ENCODE peak calls at places on chromosomes 7 and 10, in eight cellular contexts. H, T, N, M, F, W, J and X are unnamed samples.

GRCh38 chr7:107313355-107313754 is 144.6 kb downstream of the HBP1 start:
- DNase-seq in H (no peak), T (no peak), N (no peak), M (no peak), F (no peak), W (no peak), J (no peak), X (no peak)

GRCh38 chr10:26093229-26093628 is 123.3 kb upstream of the GAD2 start:
- DNase-seq in H (no peak), T (no peak), N (no peak), M (no peak), F (no peak), W (no peak), J (no peak), X (no peak)

GRCh38 chr10:99234739-99235468 is 748 bp downstream of the HPSE2 start:
- DNase-seq in H (no peak), T (no peak), N (no peak), M (no peak), F (no peak), W (no peak), J (no peak), X (peak)

GRCh38 chr7:130493275-130493868 is 1.5 kb downstream of the MEST start:
- DNase-seq in H (no peak), T (peak), N (no peak), M (no peak), F (no peak), W (no peak), J (no peak), X (no peak)

GRCh38 chr10:6017781-6018354 is 40.5 kb upstream of the IL15RA start:
- DNase-seq in H (no peak), T (no peak), N (no peak), M (no peak), F (no peak), W (no peak), J (no peak), X (no peak)

GRCh38 chr7:74619235-74619860 is 38.2 kb upstream of the GTF2I start:
- DNase-seq in H (no peak), T (no peak), N (no peak), M (no peak), F (no peak), W (no peak), J (no peak), X (no peak)

GRCh38 chr10:93745411-93746065 is 12.2 kb upstream of the LGI1 start:
- DNase-seq in H (peak), T (no peak), N (no peak), M (no peak), F (peak), W (peak), J (peak), X (peak)

GRCh38 chr10:77616766-77617165 is 20.8 kb downstream of the KCNMA1 start:
- DNase-seq in H (no peak), T (no peak), N (no peak), M (no peak), F (no peak), W (no peak), J (no peak), X (no peak)

GRCh38 chr7:105678811-105679495 is 97.7 kb upstream of the EFCAB10 start:
- DNase-seq in H (no peak), T (no peak), N (no peak), M (no peak), F (peak), W (no peak), J (no peak), X (peak)

GRCh38 chr7:40918701-40919271 is 784.0 kb downstream of the SUGCT start:
- DNase-seq in H (peak), T (no peak), N (no peak), M (no peak), F (no peak), W (no peak), J (no peak), X (no peak)

GRCh38 chr7:116212859-116213258 is 2.5 kb downstream of the TES start:
- DNase-seq in H (no peak), T (no peak), N (no peak), M (no peak), F (no peak), W (no peak), J (no peak), X (no peak)

GRCh38 chr10:5546891-5547683 is 22.3 kb downstream of the CALML3 start:
- DNase-seq in H (peak), T (no peak), N (no peak), M (peak), F (no peak), W (no peak), J (peak), X (no peak)

GRCh38 chr10:48577158-48577557 is 27.7 kb downstream of the ARHGAP22 start:
- DNase-seq in H (no peak), T (no peak), N (no peak), M (no peak), F (no peak), W (no peak), J (no peak), X (peak)

GRCh38 chr7:76008156-76008687 is 13.8 kb upstream of the TMEM120A start:
- DNase-seq in H (no peak), T (no peak), N (peak), M (no peak), F (no peak), W (no peak), J (no peak), X (no peak)

GRCh38 chr7:155449008-155449879 is 8.7 kb upstream of the EN2 start:
- DNase-seq in H (peak), T (peak), N (no peak), M (no peak), F (no peak), W (no peak), J (no peak), X (no peak)

GRCh38 chr7:14083761-14084160 is 94.3 kb upstream of the ETV1 start:
- DNase-seq in H (no peak), T (no peak), N (no peak), M (no peak), F (no peak), W (no peak), J (no peak), X (no peak)

GRCh38 chr10:78390051-78390450 is 356.4 kb downstream of the RPS24 start:
- DNase-seq in H (no peak), T (no peak), N (no peak), M (no peak), F (no peak), W (no peak), J (no peak), X (no peak)

GRCh38 chr10:35895331-35895730 is 253.2 kb upstream of the FZD8 start:
- DNase-seq in H (no peak), T (no peak), N (no peak), M (no peak), F (no peak), W (no peak), J (no peak), X (no peak)

GRCh38 chr10:97648557-97649404 is 8.3 kb downstream of the PI4K2A start:
- DNase-seq in H (peak), T (no peak), N (peak), M (peak), F (peak), W (no peak), J (peak), X (peak)

GRCh38 chr7:2030475-2031456 is 202.0 kb downstream of the MAD1L1 start:
- DNase-seq in H (no peak), T (peak), N (no peak), M (no peak), F (peak), W (no peak), J (no peak), X (peak)

GRCh38 chr7:34277016-34277800 is 371.9 kb downstream of the BMPER start:
- DNase-seq in H (no peak), T (no peak), N (no peak), M (no peak), F (no peak), W (no peak), J (no peak), X (peak)

GRCh38 chr7:47520408-47520807 is 61.5 kb downstream of the TNS3 start:
- DNase-seq in H (no peak), T (no peak), N (no peak), M (no peak), F (no peak), W (no peak), J (peak), X (no peak)

GRCh38 chr10:670038-670437 is 19.4 kb downstream of the DIP2C start:
- DNase-seq in H (no peak), T (no peak), N (no peak), M (no peak), F (no peak), W (no peak), J (no peak), X (no peak)

GRCh38 chr10:47378606-47379444 is 5.3 kb downstream of the ZNF488 start:
- DNase-seq in H (no peak), T (peak), N (no peak), M (no peak), F (no peak), W (no peak), J (no peak), X (no peak)

GRCh38 chr10:5625992-5626777 is 40.2 kb downstream of the ASB13 start:
- DNase-seq in H (no peak), T (no peak), N (no peak), M (no peak), F (no peak), W (no peak), J (no peak), X (no peak)

GRCh38 chr7:111508387-111508786 is 53.9 kb downstream of the IMMP2L start:
- DNase-seq in H (no peak), T (no peak), N (no peak), M (no peak), F (no peak), W (no peak), J (no peak), X (no peak)

GRCh38 chr10:109924100-109924499 is 789 bp upstream of the XPNPEP1 start:
- DNase-seq in H (no peak), T (no peak), N (no peak), M (no peak), F (no peak), W (no peak), J (no peak), X (no peak)
- H3K4me3 ChIP-seq in H (no peak), T (peak), N (no peak), M (no peak), F (no peak), W (no peak), J (peak), X (peak)

GRCh38 chr7:157278791-157279678 is 57.8 kb upstream of the DNAJB6 start:
- DNase-seq in H (no peak), T (peak), N (no peak), M (no peak), F (no peak), W (no peak), J (no peak), X (peak)

GRCh38 chr7:157281221-157281998 is 55.4 kb upstream of the DNAJB6 start:
- DNase-seq in H (no peak), T (peak), N (no peak), M (no peak), F (no peak), W (no peak), J (no peak), X (no peak)

GRCh38 chr7:157279679-157279972 is 57.2 kb upstream of the DNAJB6 start:
- DNase-seq in H (no peak), T (no peak), N (no peak), M (no peak), F (no peak), W (no peak), J (no peak), X (no peak)

GRCh38 chr7:157278167-157278790 is 58.5 kb upstream of the DNAJB6 start:
- DNase-seq in H (no peak), T (peak), N (no peak), M (no peak), F (no peak), W (no peak), J (no peak), X (peak)

DNA sequence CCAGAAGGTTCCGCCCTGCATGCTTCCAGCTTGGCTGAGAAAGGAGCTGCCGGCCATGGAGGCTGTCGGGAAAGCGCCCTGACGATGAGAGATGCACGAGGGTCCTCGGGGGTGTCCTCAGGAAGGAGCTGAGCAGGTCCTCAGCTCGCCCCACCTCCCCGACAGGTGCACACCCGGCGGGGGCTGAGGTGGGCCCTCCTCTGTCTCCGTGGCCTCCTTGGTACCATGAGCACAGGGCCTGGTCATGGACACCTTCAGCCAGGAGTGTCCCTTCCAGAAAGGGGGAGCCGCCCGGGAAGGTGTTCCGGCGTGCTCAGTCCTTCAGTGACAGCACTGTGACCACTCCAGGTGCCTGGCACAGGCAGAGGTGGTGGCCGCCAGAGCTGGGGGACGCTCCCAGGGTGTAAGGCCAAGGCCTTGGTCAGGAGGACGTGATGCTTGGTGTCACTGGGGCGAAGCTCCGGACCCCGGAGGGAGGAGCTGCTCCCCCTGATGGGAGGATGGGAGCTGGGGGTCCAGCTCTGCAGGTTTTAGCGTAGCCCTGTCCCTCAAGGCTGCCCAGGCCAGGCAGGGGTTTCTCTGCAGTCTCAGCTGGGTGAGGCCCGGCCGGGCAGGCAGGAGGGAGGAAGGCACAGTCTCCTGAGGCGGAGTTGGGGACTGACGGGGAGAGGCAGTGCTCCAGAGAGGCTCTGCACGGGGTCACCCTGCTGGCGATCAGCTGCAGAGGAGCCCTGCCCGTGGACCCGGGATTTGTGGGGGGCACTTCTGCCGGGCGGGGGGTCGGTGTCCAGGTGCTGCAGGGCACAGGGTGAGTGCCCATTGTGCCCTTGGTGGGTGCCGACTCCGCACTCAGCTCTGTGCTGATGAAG is 56.6 kb upstream of the DNAJB6 start:
- DNase-seq in H (no peak), T (peak), N (no peak), M (no peak), F (no peak), W (no peak), J (no peak), X (no peak)
- TF ChIP-seq CTCF in H (no peak), T (no peak), N (no peak), M (no peak), F (no peak), W (no peak), J (no peak), X (no peak)

GRCh38 chr7:24498439-24498838 is 74.8 kb upstream of the PALS2 start:
- DNase-seq in H (no peak), T (no peak), N (no peak), M (no peak), F (no peak), W (no peak), J (no peak), X (no peak)
- TF ChIP-seq MAX in H (no peak), T (no peak), N (no peak), M (no peak), F (no peak), W (no peak), J (no peak), X (no peak)

DNA sequence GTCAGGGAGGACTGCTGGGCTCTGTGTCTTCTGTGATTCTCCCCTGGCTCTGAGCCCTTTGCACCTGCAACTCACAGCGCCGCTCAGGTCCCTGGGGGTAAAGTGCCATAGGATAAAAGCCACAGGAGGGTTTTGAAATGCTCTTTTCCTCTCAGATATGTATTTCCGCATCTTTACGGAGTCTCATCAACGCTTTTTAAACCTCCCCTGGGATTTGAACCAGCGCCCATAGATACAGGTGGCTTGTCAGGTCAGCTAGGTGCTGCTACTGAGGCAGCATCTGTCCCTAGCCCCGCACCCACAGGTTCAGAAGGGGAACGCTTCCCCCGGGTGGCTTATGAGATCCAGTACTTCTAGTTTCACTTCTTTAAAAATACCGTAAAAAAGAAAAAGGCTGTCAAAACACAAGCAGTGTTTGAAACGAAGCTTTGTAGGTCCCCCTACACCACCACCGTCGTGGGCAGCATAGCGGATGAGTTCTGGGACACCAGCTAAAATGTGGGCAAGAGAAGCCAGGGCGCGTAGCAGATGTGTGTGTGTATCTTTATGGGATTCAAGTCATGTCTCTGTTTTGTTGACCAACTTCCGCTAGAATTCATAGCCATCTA is 173.5 kb downstream of the CUX1 start:
- DNase-seq in H (no peak), T (no peak), N (peak), M (no peak), F (no peak), W (no peak), J (no peak), X (peak)
- H3K4me3 ChIP-seq in H (no peak), T (no peak), N (peak), M (no peak), F (no peak), W (no peak), J (no peak), X (no peak)

GRCh38 chr7:93804726-93805125 is 85.8 kb downstream of the TFPI2 start:
- DNase-seq in H (no peak), T (no peak), N (no peak), M (no peak), F (no peak), W (no peak), J (no peak), X (no peak)

GRCh38 chr7:93799750-93800357 is 90.7 kb downstream of the TFPI2 start:
- DNase-seq in H (peak), T (peak), N (no peak), M (no peak), F (no peak), W (no peak), J (no peak), X (peak)
- TF ChIP-seq CTCF in H (peak), T (peak), N (peak), M (peak), F (peak), W (peak), J (peak), X (no peak)

DNA sequence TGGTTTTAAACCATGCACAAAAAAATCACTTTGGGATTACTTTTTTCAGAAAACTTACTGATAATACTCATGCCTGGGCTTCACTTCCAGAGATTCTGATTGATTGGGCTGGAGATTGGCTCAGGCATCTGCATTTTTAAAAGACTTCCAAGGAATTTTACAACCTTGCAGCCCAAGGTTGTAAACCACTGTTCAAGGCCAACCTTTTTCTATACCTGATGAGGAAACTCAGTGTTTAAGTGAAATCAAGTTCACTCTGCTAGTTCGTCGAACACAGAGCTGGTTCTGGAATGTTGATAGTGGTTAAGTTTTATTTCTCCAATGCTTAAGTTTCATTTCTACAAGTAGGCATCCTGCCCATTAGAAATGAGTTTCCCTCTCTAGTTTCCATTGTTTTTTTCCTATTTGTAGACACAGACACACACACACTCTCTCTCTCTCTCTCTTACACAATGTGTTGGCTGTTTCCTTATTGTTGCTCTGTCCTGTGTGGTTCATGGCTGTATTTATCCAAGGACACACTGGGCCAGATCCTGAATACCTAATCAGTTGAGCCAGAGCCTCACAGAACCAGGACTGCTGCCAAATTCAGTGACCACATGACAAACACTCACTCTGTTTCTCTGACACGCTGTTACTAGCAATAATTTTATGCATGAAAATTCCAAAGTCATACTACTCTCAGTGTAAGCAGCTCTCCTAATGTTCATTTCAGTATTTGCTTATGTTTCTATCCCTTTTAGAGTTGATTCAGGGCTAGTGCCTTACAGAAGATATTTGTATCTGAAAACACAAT is 3.7 kb upstream of the IFIT1B start:
- DNase-seq in H (peak), T (peak), N (no peak), M (no peak), F (peak), W (no peak), J (peak), X (no peak)
- TF ChIP-seq MAX in H (no peak), T (no peak), N (no peak), M (no peak), F (no peak), W (no peak), J (peak), X (no peak)

GRCh38 chr10:71219918-71220688 is 7.7 kb downstream of the UNC5B start:
- DNase-seq in H (no peak), T (no peak), N (no peak), M (no peak), F (no peak), W (no peak), J (no peak), X (no peak)

GRCh38 chr10:71218833-71219120 is 6.4 kb downstream of the UNC5B start:
- DNase-seq in H (no peak), T (no peak), N (no peak), M (no peak), F (no peak), W (no peak), J (no peak), X (no peak)

GRCh38 chr10:71216751-71217265 is 4.4 kb downstream of the UNC5B start:
- DNase-seq in H (no peak), T (peak), N (no peak), M (no peak), F (no peak), W (no peak), J (no peak), X (no peak)

GRCh38 chr10:71217266-71218045 is 5.1 kb downstream of the UNC5B start:
- DNase-seq in H (no peak), T (peak), N (no peak), M (no peak), F (no peak), W (no peak), J (no peak), X (no peak)

GRCh38 chr10:71218046-71218832 is 5.9 kb downstream of the UNC5B start:
- DNase-seq in H (peak), T (no peak), N (no peak), M (peak), F (no peak), W (no peak), J (peak), X (no peak)
- H3K4me3 ChIP-seq in H (peak), T (peak), N (no peak), M (peak), F (no peak), W (peak), J (no peak), X (no peak)